ENCODE peak calls at places on chromosome 20, in seven cellular contexts. B is RKO; F is GM04503; T is stimulated activated CD4-positive, alpha-beta T cell treated with anti-CD3 and anti-CD28 coated beads, Interleukin-4, amount 100 ng/mL, for 24 hours; G is upper lobe of right lung; L is NCI-H1092 treated with DMSO at 0.1 percent for 48 hours; Y is HTR-8/SVneo. A is an unnamed sample.

GRCh38 chr20:57400262-57400701 is 9.1 kb downstream of the RBM38 start:
- DNase-seq in T (no peak), F (no peak), Y (no peak), G (no peak), L (no peak), B (no peak), A (no peak)

GRCh38 chr20:53434662-53435061 is 159.0 kb downstream of the ZNF217 start:
- DNase-seq in B (no peak), G (no peak), Y (no peak), F (no peak), L (peak), T (no peak), A (no peak)

GRCh38 chr20:59820204-59821041 is 113.0 kb downstream of the SYCP2 start:
- DNase-seq in G (no peak), L (peak), F (no peak), Y (no peak), B (no peak), T (no peak), A (no peak)

GRCh38 chr20:40965671-40966070 is 63.0 kb upstream of the TOP1 start:
- DNase-seq in F (no peak), L (no peak), B (no peak), T (no peak), G (no peak), Y (no peak), A (no peak)

GRCh38 chr20:341682-342081 is 5.2 kb upstream of the NRSN2 start:
- DNase-seq in Y (no peak), F (no peak), T (peak), B (peak), G (no peak), L (no peak), A (no peak)

GRCh38 chr20:47792021-47792618 is 6.8 kb upstream of the SULF2 start:
- DNase-seq in L (peak), G (no peak), B (peak), Y (peak), F (peak), T (no peak), A (no peak)

GRCh38 chr20:53124075-53124532 is 151.9 kb downstream of the TSHZ2 start:
- DNase-seq in F (no peak), L (no peak), G (no peak), Y (no peak), B (no peak), T (no peak), A (no peak)

GRCh38 chr20:44993343-44993742 is 27.0 kb downstream of the STK4 start:
- DNase-seq in Y (peak), B (peak), L (no peak), G (no peak), F (no peak), T (no peak), A (no peak)

GRCh38 chr20:44969320-44969879 is 3.1 kb downstream of the STK4 start:
- DNase-seq in L (no peak), B (peak), Y (no peak), G (no peak), T (peak), F (no peak), A (no peak)

GRCh38 chr20:46139908-46140482 is 21.9 kb downstream of the CD40 start:
- DNase-seq in B (no peak), Y (no peak), L (peak), F (no peak), T (no peak), G (no peak), A (no peak)

GRCh38 chr20:49399329-49399728 is 83.1 kb downstream of the KCNB1 start:
- DNase-seq in G (no peak), L (no peak), B (no peak), T (no peak), F (no peak), Y (no peak), A (no peak)

GRCh38 chr20:10716855-10717254 is 43.1 kb upstream of the JAG1 start:
- DNase-seq in B (no peak), T (no peak), G (no peak), Y (no peak), F (no peak), L (peak), A (no peak)

GRCh38 chr20:43937586-43937985 is 22.9 kb downstream of the TOX2 start:
- DNase-seq in G (no peak), Y (no peak), L (no peak), T (no peak), F (no peak), B (no peak), A (no peak)

GRCh38 chr20:61989741-61990140 is 75.9 kb downstream of the TAF4 start:
- DNase-seq in B (no peak), T (no peak), Y (no peak), F (no peak), L (no peak), G (no peak), A (no peak)

GRCh38 chr20:63070301-63070625 is 63.5 kb upstream of the BHLHE23 start:
- DNase-seq in T (no peak), B (no peak), Y (no peak), F (no peak), G (no peak), L (no peak), A (no peak)

GRCh38 chr20:19937651-19938420 is 79.3 kb upstream of the NAA20 start:
- DNase-seq in Y (no peak), L (no peak), F (no peak), G (no peak), T (peak), B (no peak), A (no peak)

GRCh38 chr20:51695574-51696303 is 72.5 kb downstream of the ATP9A start:
- DNase-seq in B (no peak), Y (peak), L (no peak), T (peak), F (peak), G (no peak), A (no peak)

GRCh38 chr20:20201124-20201523 is 148.8 kb downstream of the CFAP61 start:
- DNase-seq in B (no peak), Y (no peak), F (no peak), T (no peak), L (no peak), G (no peak), A (no peak)

GRCh38 chr20:19909696-19910095 is 107.5 kb upstream of the NAA20 start:
- DNase-seq in G (peak), Y (no peak), B (no peak), L (no peak), F (no peak), T (no peak), A (no peak)

A was measured in activated T-helper 9 cell treated with anti-CD3 and anti-CD28 coated beads, Interleukin-2, amount 50 U/mL, for 16 hours.